ENCODE peak calls at places on chromosome 16, in six cellular contexts. C is A549, N is HepG2, X is HCT116, G is GM23338, I is SK-N-SH. A is an unnamed sample.
A peak's percentile ranks its signal among the peaks of the same experiment; 100 is the strongest.

GRCh38 chr16:21268236-21268635 is 9.9 kb downstream of the CRYM start:
- DNase-seq in C (no peak), N (no peak), X (no peak), G (no peak), I (no peak), A (no peak)

GRCh38 chr16:87697256-87697655 is 68.5 kb downstream of the KLHDC4 start:
- DNase-seq in C (no peak), N (no peak), X (no peak), G (no peak), I (no peak), A (no peak)

GRCh38 chr16:69924777-69925191 is 26.4 kb upstream of the CLEC18A start:
- DNase-seq in C (no peak), N (peak; percentile 63), X (no peak), G (peak; percentile 11), I (no peak), A (no peak)

GRCh38 chr16:73152731-73153130 is 104.8 kb upstream of the ZFHX3 start:
- DNase-seq in C (no peak), N (peak; percentile 48), X (no peak), G (peak; percentile 79), I (peak; percentile 22), A (no peak)

GRCh38 chr16:63289834-63290460 is 1253.7 kb upstream of the CDH8 start:
- DNase-seq in C (peak; percentile 48), N (peak; percentile 44), X (no peak), G (peak; percentile 80), I (peak; percentile 48), A (peak; percentile 6)

GRCh38 chr16:65698943-65699342 is 577.1 kb upstream of the CDH11 start:
- DNase-seq in C (no peak), N (no peak), X (no peak), G (no peak), I (no peak), A (no peak)

GRCh38 chr16:85310868-85311585 is 198.8 kb upstream of the CIBAR2 start:
- DNase-seq in C (no peak), N (no peak), X (no peak), G (peak; percentile 51), I (no peak), A (no peak)

GRCh38 chr16:8569650-8570338 is 20.5 kb downstream of the TMEM114 start:
- DNase-seq in C (no peak), N (no peak), X (no peak), G (peak; percentile 54), I (no peak), A (no peak)

GRCh38 chr16:15953477-15953876 is 4.1 kb downstream of the ABCC1 start:
- DNase-seq in C (no peak), N (no peak), X (no peak), G (no peak), I (no peak), A (no peak)

GRCh38 chr16:84928679-84929420 is 82.5 kb downstream of the ZDHHC7 start:
- DNase-seq in C (no peak), N (no peak), X (no peak), G (no peak), I (no peak), A (no peak)

GRCh38 chr16:84209989-84210388 is 19.0 kb downstream of the ADAD2 start:
- DNase-seq in C (no peak), N (no peak), X (peak; percentile 34), G (peak; percentile 43), I (no peak), A (no peak)

GRCh38 chr16:48818257-48818656 is 208.3 kb upstream of the N4BP1 start:
- DNase-seq in C (no peak), N (no peak), X (no peak), G (no peak), I (no peak), A (no peak)

GRCh38 chr16:85844786-85845185 is 45.3 kb downstream of the COX4I1 start:
- DNase-seq in C (no peak), N (peak; percentile 29), X (no peak), G (no peak), I (no peak), A (no peak)

GRCh38 chr16:4661661-4662060 is 31.7 kb upstream of the NUDT16L1 start:
- DNase-seq in C (no peak), N (no peak), X (no peak), G (no peak), I (no peak), A (peak; percentile 72)

GRCh38 chr16:56715128-56715527 is 14.8 kb upstream of the NUP93 start:
- DNase-seq in C (no peak), N (no peak), X (no peak), G (no peak), I (peak; percentile 46), A (no peak)

GRCh38 chr16:88941051-88941932 is 35.7 kb downstream of the CBFA2T3 start:
- DNase-seq in C (no peak), N (no peak), X (no peak), G (peak; percentile 44), I (peak; percentile 52), A (no peak)

GRCh38 chr16:69112285-69113129 is 7.1 kb downstream of the HAS3 start:
- DNase-seq in C (peak; percentile 66), N (peak; percentile 62), X (no peak), G (peak; percentile 87), I (peak; percentile 82), A (no peak)

GRCh38 chr16:73432794-73433455 is 385.0 kb upstream of the ZFHX3 start:
- DNase-seq in C (no peak), N (no peak), X (no peak), G (no peak), I (no peak), A (no peak)

GRCh38 chr16:54816471-54816870 is 114.2 kb upstream of the IRX5 start:
- DNase-seq in C (no peak), N (no peak), X (no peak), G (no peak), I (no peak), A (no peak)

GRCh38 chr16:54815177-54815576 is 115.5 kb upstream of the IRX5 start:
- DNase-seq in C (no peak), N (no peak), X (no peak), G (no peak), I (no peak), A (no peak)

GRCh38 chr16:54817940-54818574 is 112.6 kb upstream of the IRX5 start:
- DNase-seq in C (no peak), N (no peak), X (no peak), G (peak; percentile 56), I (no peak), A (no peak)

GRCh38 chr16:54813778-54814177 is 116.9 kb upstream of the IRX5 start:
- DNase-seq in C (no peak), N (no peak), X (no peak), G (no peak), I (no peak), A (no peak)

GRCh38 chr16:54817432-54817831 is 113.2 kb upstream of the IRX5 start:
- DNase-seq in C (peak; percentile 42), N (peak; percentile 6), X (no peak), G (peak; percentile 40), I (peak; percentile 22), A (no peak)
- TF ChIP-seq REST in C (no peak), N (no peak), X (no peak), G (no peak), I (no peak), A (no peak)

GRCh38 chr16:67228034-67228785 is 1.3 kb downstream of the TMEM208 start:
- DNase-seq in C (no peak), N (no peak), X (no peak), G (no peak), I (no peak), A (no peak)

GRCh38 chr16:67227567-67227921 is 614 bp downstream of the TMEM208 start:
- DNase-seq in C (no peak), N (no peak), X (no peak), G (no peak), I (no peak), A (no peak)

GRCh38 chr16:67226295-67226803 is 581 bp upstream of the TMEM208 start:
- DNase-seq in C (no peak), N (no peak), X (no peak), G (no peak), I (no peak), A (no peak)

GRCh38 chr16:67228905-67229304 is 2.0 kb downstream of the TMEM208 start:
- DNase-seq in C (no peak), N (no peak), X (no peak), G (no peak), I (no peak), A (no peak)

GRCh38 chr16:67226804-67227566 is at the start of gene TMEM208:
- DNase-seq in C (peak; percentile 98), N (peak; percentile 99), X (peak; percentile 95), G (peak; percentile 100), I (peak; percentile 97), A (peak; percentile 98)
- TF ChIP-seq CTCF in C (peak; percentile 36), N (peak; percentile 61), X (no peak), G (peak; percentile 15), I (peak; percentile 48), A (no peak)

DNA sequence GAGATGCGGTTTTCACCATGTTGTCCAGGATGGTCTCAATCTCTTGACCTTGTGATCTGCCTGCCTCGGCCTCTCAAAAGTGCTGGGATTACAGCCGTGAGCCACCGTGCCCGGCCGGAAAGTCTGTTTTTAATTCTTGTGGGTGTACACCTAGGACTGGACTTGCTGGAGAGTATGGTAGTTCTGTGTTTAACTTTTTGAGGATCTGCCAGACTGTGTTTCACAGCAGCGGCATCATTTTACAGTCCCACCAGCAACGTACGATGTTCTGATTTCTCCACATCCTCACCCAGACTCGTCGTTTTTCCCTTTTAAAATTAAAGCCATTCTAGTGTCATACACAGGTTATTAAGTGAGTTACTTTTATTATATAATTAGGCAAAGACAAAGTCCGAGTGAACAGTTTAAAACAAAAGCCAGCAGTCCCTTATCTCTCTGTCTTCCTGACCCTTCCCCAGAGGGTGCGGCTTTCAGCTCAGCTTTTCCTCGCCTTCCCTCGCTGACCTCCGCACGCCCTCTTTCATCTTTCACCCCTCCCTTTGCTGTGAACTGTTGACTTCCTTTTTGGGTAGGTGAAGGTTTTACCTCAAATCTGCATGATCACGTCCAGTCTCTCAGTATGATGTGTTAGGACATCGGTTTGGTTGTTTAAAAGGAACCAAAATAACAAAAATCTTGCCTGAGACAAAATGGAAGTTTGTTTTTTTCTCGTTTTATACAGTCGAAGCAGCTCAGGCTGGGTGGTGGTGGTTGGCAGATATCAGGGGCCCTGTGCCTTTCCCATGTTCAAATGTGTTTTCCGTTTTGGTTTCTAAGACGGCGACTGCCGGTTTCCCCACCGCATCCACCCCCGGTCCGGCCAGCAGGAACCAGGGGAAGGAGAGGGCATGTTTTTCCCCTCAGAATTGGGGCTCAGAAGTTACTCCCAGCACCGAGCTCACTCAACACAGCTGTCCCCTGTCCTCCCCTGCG is 18.0 kb downstream of the FAM234A start:
- DNase-seq in C (no peak), N (no peak), X (no peak), G (no peak), I (no peak), A (peak; percentile 43)
- TF ChIP-seq REST in C (no peak), N (no peak), X (no peak), G (no peak), I (no peak), A (no peak)

DNA sequence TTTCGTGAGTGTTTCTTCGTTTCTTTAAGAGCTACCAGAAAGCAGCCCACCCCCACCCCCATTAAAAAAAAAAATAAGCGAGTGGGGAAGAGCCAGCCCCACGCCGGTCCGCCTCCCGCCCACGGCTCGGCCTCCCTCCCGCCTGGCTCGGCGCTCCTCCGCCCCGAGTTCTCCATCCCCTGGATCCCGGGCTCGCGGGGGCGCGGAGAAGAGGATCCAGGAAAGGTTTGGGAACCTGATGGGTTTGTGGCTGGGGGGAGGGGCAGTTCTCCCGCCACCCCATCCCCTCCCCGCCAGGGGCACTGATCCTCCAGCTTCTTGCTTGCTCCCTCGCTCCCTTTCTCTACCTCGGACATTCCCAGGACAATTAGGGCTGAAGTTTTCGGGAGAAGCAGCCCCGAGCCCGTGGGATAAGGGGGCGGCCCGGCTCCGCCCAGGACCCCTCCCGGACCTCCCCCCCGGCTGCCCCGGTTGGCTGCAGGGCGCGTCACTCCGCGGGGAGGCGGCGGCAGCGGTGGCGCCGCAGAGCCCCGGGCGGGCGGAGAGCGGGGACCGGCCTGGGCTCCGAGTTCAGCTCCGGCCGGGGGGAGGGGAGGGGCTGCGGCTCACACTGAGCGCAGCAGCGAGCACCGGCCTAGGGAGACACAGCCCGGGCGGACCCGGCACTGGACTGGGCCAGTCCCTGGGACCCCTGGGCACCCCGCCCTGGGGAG is 1.0 kb upstream of the SALL1 start:
- DNase-seq in C (peak; percentile 16), N (peak; percentile 79), X (no peak), G (peak; percentile 88), I (peak; percentile 74), A (no peak)
- TF ChIP-seq CTCF in C (no peak), N (peak; percentile 9), X (no peak), G (no peak), I (no peak), A (no peak)

A was measured in HL-60.